ENCODE peak calls at places on chromosomes 13 and 19, in eight cellular contexts. E, Z, I, Q, G, C, D and W are unnamed samples.

GRCh38 chr13:97058417-97058816 is 64.1 kb upstream of the OXGR1 start:
- DNase-seq in E (no peak), Z (no peak), I (no peak), Q (no peak), G (no peak), C (no peak), D (no peak), W (no peak)

GRCh38 chr13:69681722-69682121 is 425.9 kb upstream of the ATXN8OS start:
- DNase-seq in E (no peak), Z (no peak), I (no peak), Q (no peak), G (no peak), C (no peak), D (no peak), W (no peak)

GRCh38 chr13:76667551-76667950 is 218.7 kb downstream of the KCTD12 start:
- DNase-seq in E (no peak), Z (no peak), I (no peak), Q (no peak), G (no peak), C (no peak), D (no peak), W (no peak)

GRCh38 chr19:17121736-17122293 is 46.2 kb downstream of the MYO9B start:
- DNase-seq in E (no peak), Z (no peak), I (no peak), Q (no peak), G (no peak), C (no peak), D (no peak), W (no peak)

GRCh38 chr13:40170091-40170490 is 496.4 kb downstream of the FOXO1 start:
- DNase-seq in E (no peak), Z (no peak), I (no peak), Q (no peak), G (no peak), C (no peak), D (no peak), W (no peak)

GRCh38 chr19:32357720-32358119 is 12.3 kb downstream of the ZNF507 start:
- DNase-seq in E (no peak), Z (no peak), I (no peak), Q (no peak), G (no peak), C (no peak), D (no peak), W (no peak)

GRCh38 chr19:14333101-14333871 is 48.0 kb upstream of the ADGRE5 start:
- DNase-seq in E (no peak), Z (no peak), I (no peak), Q (no peak), G (no peak), C (peak; percentile 60), D (no peak), W (peak; percentile 18)

GRCh38 chr19:29188289-29188688 is 24.7 kb downstream of the UQCRFS1 start:
- DNase-seq in E (no peak), Z (no peak), I (no peak), Q (no peak), G (no peak), C (no peak), D (no peak), W (no peak)

GRCh38 chr13:107421951-107422350 is 793.4 kb downstream of the LIG4 start:
- DNase-seq in E (no peak), Z (no peak), I (no peak), Q (no peak), G (no peak), C (no peak), D (no peak), W (no peak)

GRCh38 chr19:1026189-1027019 is at the start of gene CNN2:
- DNase-seq in E (peak; percentile 49), Z (no peak), I (peak; percentile 77), Q (no peak), G (peak; percentile 83), C (peak; percentile 87), D (peak; percentile 49), W (peak; percentile 5)